ENCODE peak calls at places on chromosomes 3 and 15, in ten cellular contexts. H, K, T, O, G, S, E, F, L and Q are unnamed samples. For H3K4me1, the result is how much of the 10 kb centered on the place peaks cover.

GRCh38 chr15:62584301-62585235 is 419.5 kb upstream of the C2CD4B start:
- DNase-seq in H (no peak), K (no peak), T (no peak), O (no peak), G (no peak), S (no peak), E (no peak), F (no peak), L (no peak), Q (no peak)

GRCh38 chr3:148790841-148791240 is 36.8 kb upstream of the CPB1 start:
- DNase-seq in H (peak), K (no peak), T (peak), O (peak), G (no peak), S (peak), E (peak), F (no peak), L (no peak), Q (no peak)

GRCh38 chr3:29514170-29514569 is 233.3 kb downstream of the RBMS3 start:
- DNase-seq in H (no peak), K (no peak), T (no peak), O (no peak), G (no peak), S (no peak), E (no peak), F (no peak), L (no peak), Q (no peak)

GRCh38 chr15:44536298-44536961 is 517 bp upstream of the EIF3J start:
- DNase-seq in H (peak), K (no peak), T (peak), O (peak), G (peak), S (no peak), E (no peak), F (peak), L (peak), Q (peak)

GRCh38 chr15:86231864-86232801 is 152.5 kb downstream of the AGBL1 start:
- DNase-seq in H (no peak), K (no peak), T (peak), O (no peak), G (no peak), S (peak), E (no peak), F (no peak), L (peak), Q (no peak)

GRCh38 chr3:180036092-180036677 is 552 bp downstream of the PEX5L start:
- DNase-seq in H (no peak), K (no peak), T (no peak), O (no peak), G (no peak), S (no peak), E (no peak), F (no peak), L (no peak), Q (no peak)

GRCh38 chr15:72907733-72908132 is 124.2 kb upstream of the ADPGK start:
- DNase-seq in H (no peak), K (peak), T (no peak), O (peak), G (no peak), S (no peak), E (no peak), F (no peak), L (no peak), Q (no peak)

GRCh38 chr3:188978772-188979171 is 193.0 kb upstream of the TPRG1 start:
- DNase-seq in H (no peak), K (peak), T (no peak), O (peak), G (no peak), S (peak), E (peak), F (peak), L (peak), Q (no peak)

GRCh38 chr3:48370330-48370708 is 1.7 kb upstream of the FBXW12 start:
- DNase-seq in H (no peak), K (no peak), T (no peak), O (no peak), G (no peak), S (no peak), E (no peak), F (no peak), L (no peak), Q (no peak)

GRCh38 chr3:42796332-42796885 is 7.9 kb downstream of the HIGD1A start:
- DNase-seq in H (no peak), K (no peak), T (no peak), O (no peak), G (no peak), S (no peak), E (no peak), F (no peak), L (no peak), Q (no peak)

GRCh38 chr15:78306176-78306774 is 6.9 kb upstream of the SKIC8 start:
- DNase-seq in H (no peak), K (no peak), T (no peak), O (no peak), G (no peak), S (no peak), E (no peak), F (peak), L (no peak), Q (no peak)

GRCh38 chr15:67900621-67901147 is 60.8 kb upstream of the RNU6-1 start:
- DNase-seq in H (no peak), K (no peak), T (no peak), O (no peak), G (no peak), S (no peak), E (no peak), F (no peak), L (no peak), Q (no peak)

GRCh38 chr3:7546219-7546618 is 685.3 kb downstream of the GRM7 start:
- DNase-seq in H (no peak), K (no peak), T (no peak), O (no peak), G (no peak), S (no peak), E (no peak), F (no peak), L (no peak), Q (no peak)

GRCh38 chr3:194657439-194657838 is 14.6 kb downstream of the LSG1 start:
- DNase-seq in H (no peak), K (no peak), T (no peak), O (no peak), G (no peak), S (no peak), E (no peak), F (no peak), L (no peak), Q (no peak)

GRCh38 chr15:74324714-74325113 is 42.7 kb downstream of the CYP11A1 start:
- DNase-seq in H (no peak), K (no peak), T (no peak), O (no peak), G (no peak), S (no peak), E (no peak), F (no peak), L (no peak), Q (no peak)

GRCh38 chr3:5016218-5017161 is 37.3 kb downstream of the BHLHE40 start:
- DNase-seq in H (no peak), K (no peak), T (peak), O (no peak), G (no peak), S (no peak), E (no peak), F (peak), L (peak), Q (peak)

GRCh38 chr15:101563397-101563796 is 73.9 kb upstream of the PCSK6 start:
- DNase-seq in H (no peak), K (no peak), T (no peak), O (no peak), G (no peak), S (no peak), E (no peak), F (no peak), L (no peak), Q (no peak)

GRCh38 chr15:99487337-99487730 is 78.5 kb upstream of the MEF2A start:
- DNase-seq in H (no peak), K (no peak), T (no peak), O (no peak), G (no peak), S (no peak), E (no peak), F (no peak), L (no peak), Q (no peak)

GRCh38 chr15:40906947-40907802 is 12.9 kb downstream of the VPS18 start:
- DNase-seq in H (no peak), K (peak), T (peak), O (peak), G (peak), S (no peak), E (no peak), F (peak), L (no peak), Q (peak)
- H3K4me1 ChIP-seq in H (under half), K (under half), T (under half), O (under half), G (under half), S (under half), E (under half), F (under half), L (under half), Q (under half)

GRCh38 chr3:172218350-172219323 is 179.3 kb downstream of the FNDC3B start:
- DNase-seq in H (no peak), K (no peak), T (no peak), O (no peak), G (no peak), S (no peak), E (no peak), F (peak), L (no peak), Q (no peak)
- H3K4me1 ChIP-seq in H (under half), K (under half), T (under half), O (under half), G (under half), S (under half), E (under half), F (under half), L (half or more), Q (under half)

GRCh38 chr15:56959318-56959648 is 40.8 kb downstream of the TCF12 start:
- DNase-seq in H (no peak), K (no peak), T (no peak), O (no peak), G (no peak), S (no peak), E (no peak), F (no peak), L (no peak), Q (no peak)
- H3K4me1 ChIP-seq in H (under half), K (under half), T (under half), O (under half), G (under half), S (under half), E (under half), F (under half), L (half or more), Q (under half)

GRCh38 chr15:66747223-66747622 is 45.2 kb downstream of the SMAD6 start:
- DNase-seq in H (no peak), K (no peak), T (no peak), O (no peak), G (peak), S (no peak), E (peak), F (no peak), L (no peak), Q (peak)

GRCh38 chr15:66747866-66748265 is 45.8 kb downstream of the SMAD6 start:
- DNase-seq in H (no peak), K (no peak), T (no peak), O (no peak), G (peak), S (no peak), E (no peak), F (no peak), L (no peak), Q (no peak)

GRCh38 chr15:66744610-66745279 is 42.7 kb downstream of the SMAD6 start:
- DNase-seq in H (no peak), K (no peak), T (no peak), O (no peak), G (peak), S (no peak), E (peak), F (no peak), L (peak), Q (peak)

GRCh38 chr15:66745530-66746230 is 43.6 kb downstream of the SMAD6 start:
- DNase-seq in H (no peak), K (no peak), T (no peak), O (no peak), G (peak), S (no peak), E (peak), F (no peak), L (no peak), Q (peak)

DNA sequence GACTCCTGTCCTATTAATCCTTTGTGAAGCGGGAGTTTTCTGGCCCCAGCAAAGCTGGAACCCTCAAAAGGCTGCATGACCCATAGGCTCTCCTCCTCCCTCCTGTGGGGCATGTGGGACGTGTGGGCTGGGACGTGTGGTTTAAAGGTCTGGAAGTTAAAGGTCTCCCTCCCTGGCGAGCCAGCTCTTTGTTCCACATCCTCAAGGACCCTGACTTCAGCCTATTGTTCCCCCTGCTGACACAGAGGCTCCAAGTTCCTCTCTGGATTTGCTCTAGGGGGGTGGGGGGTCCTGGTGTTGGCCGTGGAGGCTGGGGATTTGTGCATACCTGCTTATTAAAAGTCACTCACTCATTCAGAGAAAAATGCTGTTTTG is 44.2 kb downstream of the SMAD6 start:
- DNase-seq in H (no peak), K (no peak), T (no peak), O (no peak), G (peak), S (no peak), E (peak), F (no peak), L (no peak), Q (no peak)
- H3K4me1 ChIP-seq in H (under half), K (under half), T (under half), O (half or more), G (under half), S (under half), E (under half), F (half or more), L (half or more), Q (under half)

GRCh38 chr3:169327969-169328368 is 335.5 kb downstream of the MECOM start:
- DNase-seq in H (no peak), K (no peak), T (peak), O (no peak), G (no peak), S (no peak), E (no peak), F (no peak), L (no peak), Q (no peak)
- H3K4me1 ChIP-seq in H (under half), K (under half), T (under half), O (under half), G (under half), S (under half), E (under half), F (under half), L (under half), Q (under half)

DNA sequence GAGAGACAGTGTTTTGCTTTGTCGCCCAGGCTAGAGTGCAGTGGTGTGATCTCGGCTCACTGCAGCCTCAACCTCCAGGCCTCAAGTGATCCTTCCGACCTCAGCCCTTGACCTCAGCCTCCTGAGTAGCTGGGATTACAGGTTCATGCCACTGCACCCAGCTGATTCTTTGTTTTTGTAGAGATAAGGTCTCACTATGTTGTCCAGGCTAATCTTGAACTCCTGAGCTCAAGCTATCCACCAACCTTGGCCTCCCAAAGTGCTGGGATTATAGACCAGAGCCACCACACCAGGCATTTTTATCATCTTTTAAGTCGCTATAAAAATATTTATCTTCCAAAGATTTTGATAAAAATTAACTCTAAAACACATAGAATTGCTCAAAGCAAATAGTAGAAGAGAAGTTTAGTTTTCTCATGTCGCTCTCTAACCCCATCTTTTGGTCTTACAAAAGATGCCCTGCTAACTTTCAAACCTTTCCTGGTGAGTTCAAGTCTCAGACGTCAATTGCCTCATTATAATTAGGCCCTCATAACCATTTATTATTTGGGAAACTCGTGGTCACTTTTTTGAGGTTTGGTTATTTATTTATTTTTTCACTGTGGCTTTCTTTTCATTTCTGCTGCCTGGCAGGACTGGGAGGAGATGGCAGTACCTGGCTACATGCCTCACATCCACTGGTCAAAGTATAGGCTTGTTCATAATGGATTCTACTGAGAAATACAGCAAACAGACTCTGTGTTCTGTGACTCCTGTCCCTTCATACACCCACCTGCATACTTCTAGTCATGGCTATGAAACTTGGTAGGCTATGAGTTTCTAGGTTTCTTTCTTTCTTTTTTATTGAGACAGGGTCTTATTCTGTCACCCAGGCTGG is 48.3 kb upstream of the DPPA4 start:
- DNase-seq in H (no peak), K (no peak), T (no peak), O (no peak), G (no peak), S (no peak), E (no peak), F (no peak), L (no peak), Q (no peak)
- H3K4me1 ChIP-seq in H (under half), K (under half), T (under half), O (under half), G (under half), S (under half), E (under half), F (under half), L (under half), Q (under half)

DNA sequence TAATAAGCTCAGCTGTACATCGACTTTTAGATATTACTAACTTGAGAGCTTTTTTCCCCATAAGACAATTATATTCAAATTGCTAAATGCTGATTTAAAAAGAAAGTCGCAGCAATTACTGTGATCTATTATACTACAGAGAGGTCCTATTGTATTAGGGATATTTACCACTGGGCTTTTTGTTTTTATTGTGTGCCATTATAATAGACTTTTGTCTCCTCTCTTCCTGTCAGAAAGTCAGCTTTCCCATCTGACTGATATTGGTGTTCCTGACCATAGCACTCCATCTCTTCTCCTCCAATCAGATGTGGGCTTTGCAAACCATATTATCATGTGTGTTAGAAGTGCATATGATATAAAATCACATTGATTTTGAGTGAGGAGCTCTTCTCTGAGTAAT is 27.2 kb upstream of the RYR3 start:
- DNase-seq in H (no peak), K (no peak), T (no peak), O (no peak), G (no peak), S (no peak), E (no peak), F (no peak), L (no peak), Q (no peak)
- H3K4me1 ChIP-seq in H (under half), K (under half), T (under half), O (under half), G (under half), S (under half), E (under half), F (under half), L (under half), Q (under half)

GRCh38 chr15:64133619-64134018 is 17.9 kb upstream of the SNX22 start:
- DNase-seq in H (no peak), K (no peak), T (no peak), O (no peak), G (no peak), S (no peak), E (no peak), F (no peak), L (no peak), Q (no peak)
- H3K4me1 ChIP-seq in H (under half), K (under half), T (under half), O (under half), G (under half), S (under half), E (under half), F (under half), L (under half), Q (under half)